ENCODE peak calls at places on chromosome 20, in nine cellular contexts. P is C1 segment of cervical spinal cord; M is activated CD4-positive, alpha-beta T cell treated with anti-CD3 and anti-CD28 coated beads for 1 hour; B is Caki2; T is left ventricle myocardium superior; V is activated CD8-positive, alpha-beta memory T cell treated with anti-CD3 and anti-CD28 coated beads, Interleukin-2, amount 50 U/mL, for 48 hours; Q is fibroblast of mammary gland; Y is aorta; E is GM23338. H is an unnamed sample.
A peak's percentile ranks its signal among the peaks of the same experiment; 100 is the strongest.

GRCh38 chr20:5627463-5628050 is 122.6 kb upstream of the SHLD1 start:
- DNase-seq in E (no peak), P (no peak), B (no peak), Q (no peak), V (no peak), T (no peak), M (no peak), Y (no peak), H (no peak)

GRCh38 chr20:19917110-19917509 is 100.1 kb upstream of the NAA20 start:
- DNase-seq in P (no peak), Q (no peak), T (no peak), V (no peak), Y (no peak), B (no peak), M (no peak), E (no peak), H (no peak)

GRCh38 chr20:32179934-32180333 is 27.6 kb downstream of the PLAGL2 start:
- DNase-seq in V (no peak), Q (no peak), B (no peak), Y (no peak), T (no peak), E (no peak), P (no peak), M (no peak), H (no peak)

GRCh38 chr20:33568378-33569289 is 78.7 kb downstream of the CBFA2T2 start:
- DNase-seq in P (peak; percentile 40), T (peak; percentile 59), E (peak; percentile 97), Q (no peak), V (no peak), Y (no peak), B (no peak), M (no peak), H (peak; percentile 65)

GRCh38 chr20:32820000-32820697 is 395 bp downstream of the MAPRE1 start:
- DNase-seq in P (no peak), B (peak; percentile 66), M (peak; percentile 81), E (peak; percentile 96), V (peak; percentile 94), T (peak; percentile 82), Q (peak; percentile 16), Y (peak; percentile 91), H (peak; percentile 78)

GRCh38 chr20:32564921-32565734 is 20.0 kb downstream of the NOL4L start:
- DNase-seq in Y (no peak), T (peak; percentile 67), E (no peak), V (no peak), B (no peak), P (peak; percentile 75), Q (no peak), M (no peak), H (no peak)

GRCh38 chr20:50276119-50277063 is 85.8 kb downstream of the CEBPB start:
- DNase-seq in B (no peak), Y (no peak), V (no peak), P (no peak), T (no peak), Q (no peak), M (no peak), E (no peak), H (peak; percentile 33)

GRCh38 chr20:33162753-33163152 is 5.2 kb upstream of the BPIFA2 start:
- DNase-seq in B (no peak), E (no peak), V (peak; percentile 26), P (no peak), Q (no peak), T (no peak), M (no peak), Y (no peak), H (peak; percentile 56)

GRCh38 chr20:45293041-45294002 is 13.3 kb upstream of the RBPJL start:
- DNase-seq in M (peak; percentile 68), B (peak; percentile 88), P (peak; percentile 68), Y (peak; percentile 97), E (peak; percentile 95), Q (peak; percentile 54), V (peak; percentile 96), T (peak; percentile 87), H (peak; percentile 81)

GRCh38 chr20:34615477-34615876 is 57.0 kb downstream of the MAP1LC3A start:
- DNase-seq in T (no peak), V (no peak), Q (peak; percentile 38), M (no peak), E (no peak), B (no peak), Y (no peak), P (no peak), H (no peak)

GRCh38 chr20:6122111-6122872 is 538 bp downstream of the FERMT1 start:
- DNase-seq in M (no peak), Y (no peak), E (peak; percentile 66), T (no peak), P (no peak), B (no peak), V (no peak), Q (peak; percentile 18), H (peak; percentile 56)

GRCh38 chr20:64238115-64238825 is 17.3 kb upstream of the PCMTD2 start:
- DNase-seq in T (no peak), M (no peak), E (no peak), V (no peak), Y (peak; percentile 41), Q (no peak), P (no peak), B (no peak), H (no peak)

GRCh38 chr20:59776626-59777320 is 156.7 kb downstream of the SYCP2 start:
- DNase-seq in P (no peak), Y (peak; percentile 30), V (peak; percentile 25), Q (no peak), M (no peak), B (no peak), E (no peak), T (no peak), H (no peak)

GRCh38 chr20:40766081-40766480 is 77.0 kb upstream of the MAFB start:
- DNase-seq in M (no peak), B (no peak), E (no peak), P (no peak), Q (no peak), V (no peak), Y (no peak), T (no peak), H (no peak)

GRCh38 chr20:7174554-7174953 is 407.1 kb downstream of the BMP2 start:
- DNase-seq in V (no peak), P (no peak), E (no peak), M (no peak), T (no peak), Y (no peak), Q (no peak), B (no peak), H (no peak)

GRCh38 chr20:57482796-57483195 is 42.1 kb downstream of the CTCFL start:
- DNase-seq in B (no peak), Y (no peak), V (no peak), T (no peak), P (no peak), M (no peak), E (no peak), Q (no peak), H (no peak)

GRCh38 chr20:21384308-21384892 is 12.9 kb downstream of the NKX2-4 start:
- DNase-seq in Q (no peak), B (no peak), P (no peak), Y (no peak), E (no peak), V (no peak), M (no peak), T (no peak), H (no peak)

GRCh38 chr20:25624500-25624939 is 706 bp upstream of the NANP start:
- DNase-seq in E (no peak), V (no peak), Q (peak; percentile 37), Y (no peak), P (no peak), T (no peak), B (no peak), M (no peak), H (no peak)

GRCh38 chr20:57838670-57839142 is 128.9 kb upstream of the PMEPA1 start:
- DNase-seq in B (no peak), E (no peak), P (no peak), Q (no peak), V (peak; percentile 23), T (no peak), Y (no peak), M (no peak), H (no peak)

GRCh38 chr20:50308513-50309279 is 118.1 kb downstream of the CEBPB start:
- DNase-seq in Y (peak; percentile 96), Q (peak; percentile 99), P (peak; percentile 79), E (peak; percentile 67), T (peak; percentile 93), V (no peak), B (peak; percentile 85), M (no peak), H (no peak)

GRCh38 chr20:57480444-57481152 is 44.3 kb downstream of the CTCFL start:
- DNase-seq in Q (no peak), T (no peak), P (no peak), Y (no peak), V (peak; percentile 57), B (no peak), E (no peak), M (no peak), H (peak; percentile 85)

GRCh38 chr20:51426879-51427624 is 115.5 kb downstream of the NFATC2 start:
- DNase-seq in Y (no peak), T (no peak), V (no peak), E (no peak), M (no peak), Q (no peak), P (no peak), B (no peak), H (no peak)

GRCh38 chr20:25310268-25310920 is 62.5 kb downstream of the PYGB start:
- DNase-seq in E (peak; percentile 38), V (no peak), B (peak; percentile 98), Q (peak; percentile 97), T (peak; percentile 44), P (peak; percentile 49), Y (peak; percentile 78), M (peak; percentile 16), H (peak; percentile 95)

GRCh38 chr20:23125625-23126191 is 39.6 kb upstream of the CD93 start:
- DNase-seq in Y (peak; percentile 53), V (no peak), M (no peak), P (peak; percentile 69), Q (peak; percentile 96), E (no peak), T (peak; percentile 50), B (no peak), H (no peak)

GRCh38 chr20:16287776-16288175 is 285.5 kb downstream of the KIF16B start:
- DNase-seq in B (no peak), Q (no peak), M (no peak), Y (no peak), E (no peak), T (no peak), P (no peak), V (no peak), H (no peak)

GRCh38 chr20:54772931-54773642 is 297.7 kb downstream of the DOK5 start:
- DNase-seq in Q (no peak), E (no peak), V (no peak), B (no peak), P (no peak), M (no peak), Y (no peak), T (no peak), H (no peak)

GRCh38 chr20:58233881-58234528 is 5.6 kb upstream of the ANKRD60 start:
- DNase-seq in V (peak; percentile 90), B (peak; percentile 26), Y (peak; percentile 82), Q (no peak), E (peak; percentile 76), M (no peak), T (peak; percentile 41), P (no peak), H (peak; percentile 19)